ENCODE peak calls at places on chromosomes 3 and 15, in ten cellular contexts. B is activated T-helper 1 cell treated with anti-CD3 and anti-CD28 coated beads, Interleukin-12 subunit alpha, Interleukin-12 subunit beta, Interleukin-2, Interleukin-4 antibody, amounts not matched to agents 30 ng/mL and 10 ng/mL and 1 ng/mL, durations not matched to agents 14 hours and 24 hours and 36 hours; D is stimulated activated CD8-positive, alpha-beta memory T cell treated with anti-CD3 and anti-CD28 coated beads, Interleukin-15, amount 100 ng/mL, for 1 hour; X is left lung; M is lower leg skin; H is dermis blood vessel endothelial cell; A is ACHN; N is stimulated activated CD4-positive, alpha-beta T cell treated with anti-CD3 and anti-CD28 coated beads, Interleukin-12 subunit alpha, Interleukin-12 subunit beta, amount 100 ng/mL, for 24 hours; Z is body of pancreas; R is hypothalamus. J is an unnamed sample.

GRCh38 chr15:27499191-27499590 is 528.2 kb downstream of the GABRG3 start:
- DNase-seq in B (no peak), D (no peak), X (no peak), M (no peak), H (no peak), A (no peak), N (no peak), Z (no peak), R (no peak), J (peak)

GRCh38 chr15:32657198-32657886 is 15.8 kb downstream of the SCG5 start:
- DNase-seq in B (peak), D (no peak), X (no peak), M (no peak), H (peak), A (no peak), N (no peak), Z (peak), R (no peak), J (no peak)

GRCh38 chr15:61038387-61038786 is 190.7 kb downstream of the RORA start:
- DNase-seq in B (no peak), D (no peak), X (no peak), M (no peak), H (peak), A (no peak), N (no peak), Z (no peak), R (no peak), J (peak)

GRCh38 chr3:10557783-10558373 is 52.5 kb upstream of the ATP2B2 start:
- DNase-seq in B (no peak), D (no peak), X (no peak), M (peak), H (peak), A (peak), N (no peak), Z (no peak), R (no peak), J (no peak)

GRCh38 chr3:168467085-168467714 is 371.5 kb upstream of the GOLIM4 start:
- DNase-seq in B (no peak), D (no peak), X (no peak), M (no peak), H (peak), A (peak), N (no peak), Z (no peak), R (peak), J (peak)

GRCh38 chr15:98666841-98667240 is 18.5 kb downstream of the IGF1R start:
- DNase-seq in B (no peak), D (no peak), X (no peak), M (no peak), H (no peak), A (no peak), N (no peak), Z (no peak), R (no peak), J (no peak)

GRCh38 chr3:194285859-194286197 is 65.3 kb downstream of the CPN2 start:
- DNase-seq in B (no peak), D (no peak), X (no peak), M (no peak), H (no peak), A (no peak), N (no peak), Z (no peak), R (no peak), J (no peak)

GRCh38 chr3:15616053-15616452 is 14.5 kb downstream of the BTD start:
- DNase-seq in B (no peak), D (no peak), X (no peak), M (no peak), H (peak), A (no peak), N (no peak), Z (no peak), R (no peak), J (no peak)

GRCh38 chr15:66703540-66703941 is 1.5 kb downstream of the SMAD6 start:
- DNase-seq in B (no peak), D (no peak), X (peak), M (no peak), H (peak), A (peak), N (no peak), Z (peak), R (no peak), J (peak)

GRCh38 chr3:30940740-30941139 is 46.3 kb upstream of the GADL1 start:
- DNase-seq in B (no peak), D (no peak), X (no peak), M (no peak), H (no peak), A (no peak), N (no peak), Z (no peak), R (no peak), J (no peak)

J was measured in NCI-H146.